ENCODE peak calls at places on chromosome 18, in five cellular contexts. J, T, O, Q and Y are unnamed samples.

GRCh38 chr18:76943542-76944339 is 121.4 kb downstream of the ZNF236 start:
- DNase-seq in O (peak; percentile 12), Q (peak; percentile 44), T (peak; percentile 72), J (no peak), Y (peak; percentile 53)

GRCh38 chr18:51171208-51171607 is 26.3 kb downstream of the MEX3C start:
- DNase-seq in T (no peak), Q (no peak), O (no peak), J (no peak), Y (no peak)

GRCh38 chr18:31609886-31610646 is 18.4 kb downstream of the TTR start:
- DNase-seq in T (no peak), J (no peak), O (no peak), Q (no peak), Y (no peak)

GRCh38 chr18:80023173-80023572 is 11.1 kb upstream of the RBFA start:
- DNase-seq in Q (no peak), O (peak; percentile 45), J (no peak), T (no peak), Y (no peak)

GRCh38 chr18:78789850-78790249 is 189.8 kb upstream of the SALL3 start:
- DNase-seq in T (no peak), O (no peak), Q (no peak), J (no peak), Y (no peak)

GRCh38 chr18:58653814-58654509 is 17.3 kb upstream of the MALT1 start:
- DNase-seq in J (no peak), O (no peak), T (no peak), Q (no peak), Y (no peak)

GRCh38 chr18:12373771-12374116 is 3.3 kb downstream of the AFG3L2 start:
- DNase-seq in O (peak; percentile 42), J (no peak), Q (no peak), T (no peak), Y (no peak)

GRCh38 chr18:10376735-10377134 is 77.7 kb upstream of the APCDD1 start:
- DNase-seq in O (no peak), J (no peak), T (no peak), Q (no peak), Y (no peak)

GRCh38 chr18:3447035-3447894 is 2.7 kb upstream of the TGIF1 start:
- DNase-seq in T (peak; percentile 62), Q (no peak), O (peak; percentile 81), J (peak; percentile 43), Y (no peak)

GRCh38 chr18:35122586-35123224 is 81.5 kb downstream of the MAPRE2 start:
- DNase-seq in Q (no peak), O (no peak), J (peak; percentile 26), T (no peak), Y (no peak)

GRCh38 chr18:76983184-76983583 is 149.4 kb downstream of the MBP start:
- DNase-seq in T (peak; percentile 73), Q (peak; percentile 83), J (peak; percentile 90), O (peak; percentile 73), Y (peak; percentile 89)

GRCh38 chr18:77524909-77525308 is 275.3 kb downstream of the GALR1 start:
- DNase-seq in T (no peak), J (no peak), Q (no peak), O (no peak), Y (no peak)

GRCh38 chr18:39513187-39513586 is 1947.6 kb upstream of the CELF4 start:
- DNase-seq in T (no peak), O (no peak), J (no peak), Q (no peak), Y (no peak)

GRCh38 chr18:3037423-3037915 is 24.5 kb upstream of the LPIN2 start:
- DNase-seq in J (no peak), T (no peak), Q (peak; percentile 39), O (peak; percentile 85), Y (peak; percentile 50)

GRCh38 chr18:75223687-75224347 is 13.2 kb downstream of the TSHZ1 start:
- DNase-seq in J (no peak), T (no peak), Q (no peak), O (peak; percentile 26), Y (no peak)

GRCh38 chr18:48735070-48735676 is 196.3 kb downstream of the CTIF start:
- DNase-seq in Q (no peak), O (no peak), T (no peak), J (no peak), Y (no peak)

DNA sequence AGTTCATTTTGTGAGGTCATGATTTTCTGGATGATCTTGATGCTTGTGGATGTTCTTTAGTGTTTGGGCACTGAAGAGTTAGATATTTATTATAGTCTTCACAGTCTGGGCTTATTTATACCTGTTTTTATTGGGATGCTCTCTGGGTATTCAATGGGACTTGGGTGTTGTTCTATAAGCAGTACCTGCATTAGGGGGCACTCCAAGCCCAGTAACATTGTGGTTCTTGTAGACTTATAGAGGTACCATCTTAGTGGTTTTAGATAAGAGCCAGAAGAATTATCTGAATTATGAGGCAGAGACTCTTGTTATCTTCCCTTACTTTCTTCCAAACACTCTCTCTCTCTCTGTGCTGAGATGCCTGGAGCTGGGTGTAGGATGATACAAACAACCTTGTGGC is 470.0 kb downstream of the PIK3C3 start:
- DNase-seq in J (no peak), O (no peak), Q (no peak), T (no peak), Y (no peak)
- TF ChIP-seq CTCF in J (no peak), O (no peak), Q (no peak), T (no peak), Y (no peak)

DNA sequence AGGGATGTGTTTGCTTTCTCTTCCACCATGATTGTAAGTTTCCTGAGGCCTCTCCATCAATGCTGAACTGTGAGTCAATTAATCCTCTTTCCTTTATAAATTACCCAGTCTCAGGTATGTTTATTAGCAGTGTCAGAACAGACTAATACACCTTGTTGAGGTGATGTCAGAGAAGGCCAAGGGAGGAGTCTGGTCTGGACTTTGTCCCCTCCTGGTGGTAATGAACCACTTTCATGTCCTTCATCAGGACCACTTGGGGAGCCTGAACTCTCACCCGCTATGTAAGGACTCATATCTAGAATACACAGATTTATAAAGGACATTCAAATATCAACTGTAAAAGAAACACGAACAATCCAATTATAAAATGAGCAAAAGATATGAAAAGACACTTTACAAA is 2.9 kb upstream of the CTAGE1 start:
- DNase-seq in J (no peak), O (no peak), Q (no peak), T (no peak), Y (no peak)
- TF ChIP-seq CTCF in J (no peak), O (no peak), Q (no peak), T (no peak), Y (no peak)

GRCh38 chr18:1929720-1930119 is 641.6 kb downstream of the METTL4 start:
- DNase-seq in T (no peak), J (no peak), O (no peak), Q (no peak), Y (no peak)
- TF ChIP-seq CTCF in T (no peak), J (no peak), O (no peak), Q (no peak), Y (no peak)

GRCh38 chr18:6875764-6876163 is 146.2 kb downstream of the ARHGAP28 start:
- DNase-seq in T (no peak), O (no peak), J (no peak), Q (no peak), Y (no peak)

GRCh38 chr18:6874316-6874715 is 144.8 kb downstream of the ARHGAP28 start:
- DNase-seq in T (no peak), Q (no peak), O (no peak), J (no peak), Y (no peak)

GRCh38 chr18:6878881-6879280 is 149.4 kb downstream of the ARHGAP28 start:
- DNase-seq in T (peak; percentile 26), O (no peak), Q (no peak), J (no peak), Y (no peak)

GRCh38 chr18:6877288-6877687 is 147.8 kb downstream of the ARHGAP28 start:
- DNase-seq in T (no peak), O (no peak), J (no peak), Q (no peak), Y (no peak)

GRCh38 chr18:6876646-6877045 is 147.1 kb downstream of the ARHGAP28 start:
- DNase-seq in Q (no peak), O (no peak), J (no peak), T (no peak), Y (no peak)
- TF ChIP-seq CTCF in Q (no peak), O (no peak), J (no peak), T (no peak), Y (no peak)